ENCODE peak calls at places on chromosomes 12 and 14, in nine cellular contexts. X, A, P, K, G, J, E, V and F are unnamed samples.

GRCh38 chr12:21276826-21277225 is 57.9 kb downstream of the SLCO1A2 start:
- DNase-seq in G (no peak), E (no peak), V (no peak), P (no peak), J (no peak), A (no peak), K (no peak), X (no peak), F (no peak)

GRCh38 chr14:21070610-21071224 is 613 bp downstream of the ARHGEF40 start:
- DNase-seq in X (peak), E (peak), J (peak), A (no peak), K (no peak), V (peak), P (no peak), G (peak), F (peak)

GRCh38 chr12:112130461-112130998 is 5.2 kb downstream of the TRAFD1 start:
- DNase-seq in X (no peak), V (no peak), K (no peak), G (no peak), E (no peak), J (no peak), P (no peak), A (peak), F (no peak)

GRCh38 chr12:109597795-109598427 is 24.3 kb downstream of the MVK start:
- DNase-seq in X (peak), G (peak), P (peak), E (peak), V (peak), K (peak), A (peak), J (peak), F (peak)

GRCh38 chr14:70906785-70907171 is 481 bp upstream of the PCNX1 start:
- DNase-seq in K (no peak), G (no peak), A (no peak), E (no peak), J (no peak), V (no peak), P (no peak), X (no peak), F (no peak)

GRCh38 chr14:22319526-22320352 is 269.3 kb downstream of the DAD1 start:
- DNase-seq in A (no peak), E (peak), K (peak), V (peak), G (no peak), J (peak), P (no peak), X (peak), F (no peak)

GRCh38 chr12:70451528-70451927 is 85.4 kb downstream of the KCNMB4 start:
- DNase-seq in V (no peak), K (no peak), G (no peak), E (no peak), X (no peak), A (no peak), P (no peak), J (no peak), F (no peak)

GRCh38 chr12:7395950-7396349 is 48.0 kb downstream of the CD163L1 start:
- DNase-seq in K (no peak), J (no peak), E (no peak), A (no peak), X (peak), G (no peak), V (no peak), P (no peak), F (no peak)

GRCh38 chr14:52325126-52325525 is 11.0 kb downstream of the PTGER2 start:
- DNase-seq in X (no peak), E (no peak), A (no peak), J (no peak), V (no peak), G (no peak), P (no peak), K (no peak), F (no peak)

GRCh38 chr12:1117970-1118563 is 127.0 kb downstream of the ERC1 start:
- DNase-seq in P (peak), A (peak), X (peak), K (peak), G (peak), E (peak), V (peak), J (peak), F (peak)

GRCh38 chr12:52389313-52390207 is 4.1 kb upstream of the KRT84 start:
- DNase-seq in J (no peak), K (no peak), V (no peak), E (peak), X (no peak), A (no peak), G (no peak), P (no peak), F (no peak)

GRCh38 chr14:51441001-51441400 is 201.0 kb downstream of the TMX1 start:
- DNase-seq in J (no peak), G (no peak), X (no peak), V (no peak), P (no peak), E (no peak), A (no peak), K (no peak), F (no peak)

GRCh38 chr12:62631531-62632520 is 165.2 kb downstream of the MON2 start:
- DNase-seq in E (peak), G (peak), A (no peak), K (peak), J (peak), X (peak), P (no peak), V (peak), F (peak)

GRCh38 chr14:78764645-78765044 is 594.5 kb downstream of the NRXN3 start:
- DNase-seq in A (no peak), K (no peak), V (no peak), G (no peak), P (no peak), J (no peak), X (no peak), E (no peak), F (no peak)

GRCh38 chr12:16300706-16301105 is 23.2 kb upstream of the SLC15A5 start:
- DNase-seq in X (no peak), P (no peak), J (peak), A (no peak), G (no peak), K (no peak), E (no peak), V (no peak), F (no peak)

GRCh38 chr12:75439048-75439447 is 41.5 kb upstream of the GLIPR1 start:
- DNase-seq in K (no peak), J (no peak), V (no peak), A (no peak), G (no peak), E (no peak), X (no peak), P (no peak), F (no peak)

DNA sequence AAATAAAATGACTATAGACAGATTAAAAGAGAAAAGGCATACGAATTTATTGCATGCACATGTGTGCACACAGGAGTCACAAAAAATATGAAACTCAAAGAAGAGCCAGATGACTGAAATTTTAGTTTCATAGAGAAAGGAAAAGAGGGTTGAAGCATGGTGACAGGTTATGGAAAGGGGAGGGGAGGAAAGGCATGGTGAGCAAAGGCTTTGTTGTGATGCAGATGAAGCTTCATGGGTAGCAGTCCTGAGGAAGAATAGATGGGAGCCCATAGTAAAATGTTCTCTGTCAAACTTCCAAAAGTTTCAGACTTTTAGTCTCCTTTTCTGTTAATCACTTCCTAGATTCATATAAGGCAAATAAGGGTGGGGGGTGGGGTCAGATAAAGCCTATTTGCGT is 612.7 kb upstream of the ATP2B1 start:
- DNase-seq in X (no peak), K (no peak), J (no peak), E (no peak), P (no peak), G (no peak), A (no peak), V (no peak), F (no peak)
- H3K27ac ChIP-seq in X (no peak), K (no peak), J (no peak), E (no peak), P (no peak), G (no peak), A (no peak), V (no peak), F (no peak)

GRCh38 chr12:95336387-95337067 is 118.9 kb downstream of the VEZT start:
- DNase-seq in P (no peak), A (no peak), E (peak), V (peak), X (peak), G (peak), K (peak), J (peak), F (peak)

GRCh38 chr12:95337176-95337575 is 119.6 kb downstream of the VEZT start:
- DNase-seq in A (no peak), X (no peak), G (no peak), P (no peak), V (no peak), J (no peak), E (no peak), K (no peak), F (no peak)

GRCh38 chr12:95339086-95339788 is 121.6 kb downstream of the VEZT start:
- DNase-seq in X (no peak), K (no peak), G (no peak), V (no peak), A (no peak), J (no peak), P (no peak), E (no peak), F (no peak)

GRCh38 chr12:95335948-95336347 is 118.3 kb downstream of the VEZT start:
- DNase-seq in V (peak), X (no peak), K (no peak), E (no peak), J (no peak), G (no peak), A (no peak), P (no peak), F (no peak)
- H3K27ac ChIP-seq in V (no peak), X (no peak), K (peak), E (peak), J (peak), G (peak), A (no peak), P (no peak), F (no peak)

GRCh38 chr12:47748899-47749298 is 9.8 kb downstream of the RAPGEF3 start:
- DNase-seq in E (no peak), J (no peak), X (no peak), P (no peak), A (no peak), K (no peak), V (no peak), G (no peak), F (no peak)
- H3K27ac ChIP-seq in E (no peak), J (no peak), X (no peak), P (no peak), A (no peak), K (no peak), V (no peak), G (no peak), F (no peak)

GRCh38 chr14:61965030-61965745 is 203.0 kb downstream of the SNAPC1 start:
- DNase-seq in V (peak), A (no peak), J (no peak), K (no peak), X (peak), P (no peak), G (no peak), E (no peak), F (no peak)
- H3K27ac ChIP-seq in V (no peak), A (no peak), J (no peak), K (no peak), X (no peak), P (no peak), G (no peak), E (no peak), F (no peak)

GRCh38 chr12:104856548-104856947 is 101.5 kb downstream of the SLC41A2 start:
- DNase-seq in E (no peak), V (no peak), X (no peak), A (no peak), P (no peak), J (no peak), K (no peak), G (no peak), F (no peak)
- H3K27ac ChIP-seq in E (no peak), V (no peak), X (no peak), A (no peak), P (no peak), J (peak), K (no peak), G (no peak), F (no peak)